ENCODE peak calls at places on chromosomes 13 and 19, in four cellular contexts. One of them, this sample, is unnamed.

GRCh38 chr13:94305463-94305862 is 174.0 kb downstream of the DCT start:
- DNase-seq in ovary: no peak
- DNase-seq in OCI-LY7: no peak
- DNase-seq in BJ: peak
- DNase-seq in this sample: no peak

GRCh38 chr13:46593403-46593802 is 40.4 kb downstream of the LRCH1 start:
- DNase-seq in BJ: no peak
- DNase-seq in ovary: no peak
- DNase-seq in OCI-LY7: peak
- DNase-seq in this sample: peak

GRCh38 chr19:13132471-13133166 is 14.6 kb downstream of the NACC1 start:
- DNase-seq in ovary: no peak
- DNase-seq in BJ: no peak
- DNase-seq in OCI-LY7: no peak
- DNase-seq in this sample: peak

GRCh38 chr13:85405316-85405897 is 393.8 kb downstream of the SLITRK6 start:
- DNase-seq in ovary: no peak
- DNase-seq in BJ: no peak
- DNase-seq in OCI-LY7: no peak
- DNase-seq in this sample: no peak

GRCh38 chr13:112391747-112392146 is 15.6 kb downstream of the SPACA7 start:
- DNase-seq in ovary: no peak
- DNase-seq in BJ: no peak
- DNase-seq in OCI-LY7: no peak
- DNase-seq in this sample: no peak

GRCh38 chr13:37225414-37226047 is 120.1 kb upstream of the CSNK1A1L start:
- DNase-seq in BJ: peak
- DNase-seq in ovary: no peak
- DNase-seq in OCI-LY7: no peak
- DNase-seq in this sample: no peak

GRCh38 chr13:24670927-24671326 is 9.3 kb upstream of the ATP12A start:
- DNase-seq in OCI-LY7: peak
- DNase-seq in BJ: no peak
- DNase-seq in ovary: no peak
- DNase-seq in this sample: peak

GRCh38 chr19:5891938-5892771 is 11.4 kb downstream of the NDUFA11 start:
- DNase-seq in OCI-LY7: peak
- DNase-seq in BJ: no peak
- DNase-seq in ovary: no peak
- DNase-seq in this sample: peak

GRCh38 chr19:23049256-23049655 is 46.3 kb upstream of the ZNF728 start:
- DNase-seq in OCI-LY7: no peak
- DNase-seq in BJ: no peak
- DNase-seq in ovary: no peak
- DNase-seq in this sample: no peak

GRCh38 chr19:13964776-13965175 is 12.5 kb downstream of the DCAF15 start:
- DNase-seq in BJ: no peak
- DNase-seq in OCI-LY7: no peak
- DNase-seq in ovary: no peak
- DNase-seq in this sample: no peak

GRCh38 chr13:81610613-81611012 is 1269.7 kb upstream of the SPRY2 start:
- DNase-seq in ovary: no peak
- DNase-seq in BJ: no peak
- DNase-seq in OCI-LY7: no peak
- DNase-seq in this sample: no peak

GRCh38 chr13:35920816-35921215 is 210.4 kb downstream of the DCLK1 start:
- DNase-seq in BJ: no peak
- DNase-seq in OCI-LY7: no peak
- DNase-seq in ovary: no peak
- DNase-seq in this sample: no peak

GRCh38 chr19:39166571-39167391 is 30.0 kb upstream of the NCCRP1 start:
- DNase-seq in ovary: peak
- DNase-seq in OCI-LY7: no peak
- DNase-seq in BJ: no peak
- DNase-seq in this sample: no peak

GRCh38 chr13:90362718-90363117 is 984.8 kb upstream of the MIR17HG start:
- DNase-seq in OCI-LY7: no peak
- DNase-seq in ovary: no peak
- DNase-seq in BJ: no peak
- DNase-seq in this sample: no peak

GRCh38 chr19:40806385-40807146 is 7.6 kb downstream of the EGLN2 start:
- DNase-seq in OCI-LY7: peak
- DNase-seq in BJ: peak
- DNase-seq in ovary: peak
- DNase-seq in this sample: peak

GRCh38 chr19:38773469-38774177 is at the start of gene LGALS7:
- DNase-seq in BJ: no peak
- DNase-seq in OCI-LY7: no peak
- DNase-seq in ovary: no peak
- DNase-seq in this sample: no peak

GRCh38 chr13:26021516-26021915 is 30.3 kb downstream of the SHISA2 start:
- DNase-seq in BJ: no peak
- DNase-seq in OCI-LY7: no peak
- DNase-seq in ovary: no peak
- DNase-seq in this sample: no peak

GRCh38 chr19:56947206-56947605 is 106.7 kb upstream of the PEG3 start:
- DNase-seq in ovary: no peak
- DNase-seq in BJ: no peak
- DNase-seq in OCI-LY7: no peak
- DNase-seq in this sample: no peak

GRCh38 chr19:58181902-58182576 is 822 bp upstream of the ZNF274 start:
- DNase-seq in ovary: peak
- DNase-seq in OCI-LY7: peak
- DNase-seq in BJ: no peak
- DNase-seq in this sample: peak

GRCh38 chr13:24632382-24633121 is 47.7 kb upstream of the ATP12A start:
- DNase-seq in BJ: no peak
- DNase-seq in OCI-LY7: no peak
- DNase-seq in ovary: no peak
- DNase-seq in this sample: no peak

GRCh38 chr13:29436291-29436690 is 159.2 kb downstream of the SLC7A1 start:
- DNase-seq in ovary: no peak
- DNase-seq in BJ: peak
- DNase-seq in OCI-LY7: no peak
- DNase-seq in this sample: no peak

GRCh38 chr13:61954092-61954491 is 538.4 kb upstream of the PCDH20 start:
- DNase-seq in OCI-LY7: peak
- DNase-seq in ovary: no peak
- DNase-seq in BJ: no peak
- DNase-seq in this sample: no peak
- TF ChIP-seq CTCF in OCI-LY7: peak
- TF ChIP-seq CTCF in ovary: no peak
- TF ChIP-seq CTCF in BJ: no peak
- TF ChIP-seq CTCF in this sample: no peak

DNA sequence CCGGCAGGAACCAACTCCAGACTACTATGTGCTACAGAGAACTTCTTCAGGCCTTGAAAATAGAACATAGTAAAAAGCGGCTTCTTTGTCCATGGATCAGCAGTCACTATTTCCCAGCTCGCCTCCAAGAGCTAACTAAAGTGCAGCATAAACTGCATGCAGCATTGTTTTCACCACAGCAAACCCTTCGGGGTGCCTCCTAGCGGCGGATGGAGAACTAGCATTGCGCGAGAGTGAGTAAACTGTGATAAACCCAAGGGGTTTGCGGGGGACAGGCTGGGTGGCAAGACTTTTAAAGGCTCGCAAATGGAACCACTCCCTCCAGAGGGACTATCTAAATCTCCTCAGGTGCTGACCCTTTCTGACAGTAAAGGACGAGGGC is 21.6 kb upstream of the SGCG start:
- DNase-seq in ovary: no peak
- DNase-seq in OCI-LY7: no peak
- DNase-seq in BJ: no peak
- DNase-seq in this sample: peak
- TF ChIP-seq CTCF in ovary: no peak
- TF ChIP-seq CTCF in OCI-LY7: no peak
- TF ChIP-seq CTCF in BJ: peak
- TF ChIP-seq CTCF in this sample: peak

GRCh38 chr13:43119206-43119605 is 95.8 kb downstream of the DNAJC15 start:
- DNase-seq in ovary: no peak
- DNase-seq in BJ: no peak
- DNase-seq in OCI-LY7: no peak
- DNase-seq in this sample: no peak

GRCh38 chr13:43111887-43112400 is 88.6 kb downstream of the DNAJC15 start:
- DNase-seq in OCI-LY7: no peak
- DNase-seq in ovary: no peak
- DNase-seq in BJ: no peak
- DNase-seq in this sample: no peak

GRCh38 chr13:43114504-43114903 is 91.1 kb downstream of the DNAJC15 start:
- DNase-seq in BJ: no peak
- DNase-seq in OCI-LY7: no peak
- DNase-seq in ovary: no peak
- DNase-seq in this sample: no peak

GRCh38 chr13:43113603-43114002 is 90.2 kb downstream of the DNAJC15 start:
- DNase-seq in BJ: no peak
- DNase-seq in OCI-LY7: no peak
- DNase-seq in ovary: no peak
- DNase-seq in this sample: no peak

GRCh38 chr13:43116242-43116641 is 92.9 kb downstream of the DNAJC15 start:
- DNase-seq in OCI-LY7: no peak
- DNase-seq in BJ: no peak
- DNase-seq in ovary: no peak
- DNase-seq in this sample: no peak
- TF ChIP-seq CTCF in OCI-LY7: peak
- TF ChIP-seq CTCF in BJ: no peak
- TF ChIP-seq CTCF in ovary: no peak
- TF ChIP-seq CTCF in this sample: no peak

GRCh38 chr19:2173841-2174577 is 10.3 kb downstream of the DOT1L start:
- DNase-seq in OCI-LY7: no peak
- DNase-seq in ovary: no peak
- DNase-seq in BJ: no peak
- DNase-seq in this sample: peak

GRCh38 chr19:2170987-2171348 is 7.2 kb downstream of the DOT1L start:
- DNase-seq in BJ: no peak
- DNase-seq in ovary: no peak
- DNase-seq in OCI-LY7: no peak
- DNase-seq in this sample: no peak

GRCh38 chr19:2173388-2173787 is 9.7 kb downstream of the DOT1L start:
- DNase-seq in BJ: no peak
- DNase-seq in ovary: no peak
- DNase-seq in OCI-LY7: no peak
- DNase-seq in this sample: no peak

GRCh38 chr19:2170219-2170618 is 6.5 kb downstream of the DOT1L start:
- DNase-seq in OCI-LY7: no peak
- DNase-seq in ovary: no peak
- DNase-seq in BJ: no peak
- DNase-seq in this sample: no peak

DNA sequence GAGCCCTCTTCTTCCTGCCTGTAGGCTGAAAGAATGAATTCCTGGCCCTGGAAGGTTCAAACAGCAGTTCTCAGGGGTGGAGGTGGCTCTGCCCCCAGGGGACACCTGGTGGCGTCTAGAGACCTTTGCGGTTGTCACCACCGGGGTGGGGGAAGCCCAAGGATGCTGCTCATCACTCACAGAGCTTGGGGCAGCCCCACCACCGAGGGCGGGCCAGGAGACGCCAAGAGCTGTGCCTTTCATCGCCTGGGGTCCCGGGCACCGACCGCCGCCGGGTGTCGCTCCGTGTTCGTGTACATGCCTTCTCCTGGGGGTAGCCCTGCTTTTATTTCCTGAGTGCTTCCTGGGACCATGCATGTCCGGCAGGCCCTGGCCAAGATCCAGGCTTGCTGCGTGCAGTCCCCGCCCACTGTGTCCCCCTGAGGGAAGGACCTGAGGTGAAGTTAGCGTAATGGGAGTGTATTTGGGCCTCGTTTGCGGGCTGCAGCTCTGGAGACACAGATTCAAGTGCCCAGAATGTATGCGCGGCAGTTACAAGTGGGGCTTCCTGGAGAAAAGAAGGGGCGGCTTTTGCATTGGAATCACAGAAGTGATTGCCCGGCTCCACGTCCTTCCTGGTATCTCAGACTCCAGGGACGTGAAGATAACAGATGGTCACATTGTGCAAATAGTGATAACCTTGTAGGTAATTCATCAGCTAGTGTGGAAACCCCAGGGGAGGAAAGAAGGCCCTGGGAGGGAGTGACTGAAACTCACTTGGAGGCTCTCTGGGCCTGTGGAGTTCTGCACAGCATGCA is 7.8 kb downstream of the DOT1L start:
- DNase-seq in OCI-LY7: peak
- DNase-seq in ovary: no peak
- DNase-seq in BJ: no peak
- DNase-seq in this sample: peak
- TF ChIP-seq CTCF in OCI-LY7: peak
- TF ChIP-seq CTCF in ovary: no peak
- TF ChIP-seq CTCF in BJ: no peak
- TF ChIP-seq CTCF in this sample: peak

GRCh38 chr19:4700573-4700970 is 23.1 kb downstream of the DPP9 start:
- DNase-seq in BJ: no peak
- DNase-seq in OCI-LY7: no peak
- DNase-seq in ovary: no peak
- DNase-seq in this sample: no peak
- TF ChIP-seq CTCF in BJ: no peak
- TF ChIP-seq CTCF in OCI-LY7: peak
- TF ChIP-seq CTCF in ovary: no peak
- TF ChIP-seq CTCF in this sample: no peak

DNA sequence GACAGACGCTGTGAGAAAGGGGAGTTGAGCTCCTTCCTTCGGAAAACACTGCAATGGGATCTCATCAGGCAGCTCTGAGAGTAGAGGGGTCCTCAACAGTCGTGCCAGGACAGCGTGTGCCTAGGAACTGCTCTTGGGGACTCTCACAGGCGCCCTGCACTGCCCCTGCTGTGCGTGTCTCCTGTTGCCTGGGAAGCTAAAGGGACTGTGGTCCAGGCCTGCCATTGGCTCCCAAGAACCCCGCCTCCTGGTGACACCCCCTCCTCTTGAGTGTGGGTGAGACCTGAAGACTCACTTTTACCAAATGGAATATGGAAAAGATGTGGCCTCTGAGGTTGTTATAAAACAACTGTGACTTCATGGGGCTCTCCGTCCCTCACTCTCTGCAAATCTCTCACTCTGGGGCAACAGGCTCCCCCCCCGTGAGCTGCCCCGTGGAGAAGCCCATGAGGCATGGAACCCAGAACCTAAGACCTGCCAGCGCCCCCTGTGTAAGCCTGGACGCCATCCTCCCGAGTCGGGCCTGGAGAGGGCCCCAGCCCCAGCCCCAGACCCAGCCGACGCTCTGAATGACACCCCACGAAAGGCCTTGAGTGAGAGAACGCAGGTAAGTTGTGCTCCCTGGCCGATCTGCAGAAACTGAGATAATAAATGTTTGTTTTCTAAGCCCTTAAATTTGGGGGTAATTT is 302.7 kb downstream of the FGF9 start:
- DNase-seq in OCI-LY7: no peak
- DNase-seq in BJ: no peak
- DNase-seq in ovary: no peak
- DNase-seq in this sample: peak
- TF ChIP-seq CTCF in OCI-LY7: no peak
- TF ChIP-seq CTCF in BJ: no peak
- TF ChIP-seq CTCF in ovary: no peak
- TF ChIP-seq CTCF in this sample: no peak

DNA sequence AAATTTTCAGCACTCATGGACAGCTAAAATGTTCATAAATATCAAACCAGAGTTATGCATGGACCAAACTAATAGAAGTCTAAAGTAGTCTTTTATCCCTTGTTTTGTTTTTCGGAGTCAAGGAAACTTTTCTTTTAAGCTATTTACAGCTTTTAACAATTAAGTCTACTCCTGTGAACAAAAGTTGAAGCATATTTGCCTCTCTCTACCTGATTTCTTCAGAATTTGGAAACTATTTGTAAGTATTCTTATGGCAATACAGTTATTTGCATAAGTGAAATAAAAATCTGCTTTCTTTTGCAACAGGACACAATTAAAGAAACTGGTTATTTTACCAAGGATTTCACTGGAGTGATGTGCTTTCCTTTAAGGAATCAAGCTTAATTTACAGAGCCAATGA is 47.1 kb upstream of the ANKRD10 start:
- DNase-seq in ovary: no peak
- DNase-seq in BJ: no peak
- DNase-seq in OCI-LY7: no peak
- DNase-seq in this sample: no peak
- TF ChIP-seq CTCF in ovary: no peak
- TF ChIP-seq CTCF in BJ: no peak
- TF ChIP-seq CTCF in OCI-LY7: no peak
- TF ChIP-seq CTCF in this sample: no peak